ENCODE peak calls at places on chromosomes 4 and X, in five cellular contexts. M, R, K, V and N are unnamed samples.

GRCh38 chr4:81314196-81314896 is 99.3 kb upstream of the PRKG2 start:
- DNase-seq in K (peak), V (peak), R (no peak), M (no peak), N (no peak)

GRCh38 chr4:185654965-185655554 is 119.8 kb upstream of the PDLIM3 start:
- DNase-seq in V (no peak), R (no peak), M (no peak), K (no peak), N (no peak)

GRCh38 chrX:155774387-155774786 is 106.8 kb upstream of the VAMP7 start:
- DNase-seq in K (no peak), R (no peak), M (no peak), V (no peak), N (no peak)

GRCh38 chrX:113059714-113060113 is 219.1 kb upstream of the AMOT start:
- DNase-seq in K (no peak), R (no peak), M (no peak), V (no peak), N (no peak)

GRCh38 chr4:141721174-141721573 is 84.8 kb downstream of the IL15 start:
- DNase-seq in V (no peak), R (no peak), M (no peak), K (no peak), N (no peak)

GRCh38 chr4:121454251-121454979 is 73.6 kb upstream of the QRFPR start:
- DNase-seq in R (no peak), M (no peak), K (no peak), V (no peak), N (no peak)

GRCh38 chr4:188434686-188435085 is 295.4 kb downstream of the TRIML1 start:
- DNase-seq in V (no peak), M (no peak), R (no peak), K (no peak), N (no peak)

GRCh38 chr4:153166971-153167501 is 37.2 kb upstream of the TRIM2 start:
- DNase-seq in K (no peak), R (no peak), V (no peak), M (no peak), N (no peak)

GRCh38 chrX:110384490-110384889 is 25.8 kb downstream of the RTL9 start:
- DNase-seq in V (no peak), K (no peak), R (no peak), M (no peak), N (no peak)

GRCh38 chr4:138327334-138327733 is 85.2 kb upstream of the SLC7A11 start:
- DNase-seq in M (no peak), R (no peak), V (no peak), K (no peak), N (no peak)

GRCh38 chr4:88597970-88598369 is 5.7 kb downstream of the HERC3 start:
- DNase-seq in K (no peak), M (no peak), R (no peak), V (no peak), N (no peak)

GRCh38 chr4:88591787-88592599 is at the start of gene HERC3:
- DNase-seq in R (peak), M (peak), K (peak), V (peak), N (peak)

GRCh38 chr4:88587285-88587684 is 5.0 kb upstream of the HERC3 start:
- DNase-seq in R (no peak), K (no peak), V (no peak), M (no peak), N (no peak)

GRCh38 chr4:88592600-88593448 is 544 bp downstream of the HERC3 start:
- DNase-seq in V (peak), K (peak), R (peak), M (peak), N (peak)
- TF ChIP-seq POLR2A in V (peak), K (no peak), R (no peak), M (peak), N (peak)

DNA sequence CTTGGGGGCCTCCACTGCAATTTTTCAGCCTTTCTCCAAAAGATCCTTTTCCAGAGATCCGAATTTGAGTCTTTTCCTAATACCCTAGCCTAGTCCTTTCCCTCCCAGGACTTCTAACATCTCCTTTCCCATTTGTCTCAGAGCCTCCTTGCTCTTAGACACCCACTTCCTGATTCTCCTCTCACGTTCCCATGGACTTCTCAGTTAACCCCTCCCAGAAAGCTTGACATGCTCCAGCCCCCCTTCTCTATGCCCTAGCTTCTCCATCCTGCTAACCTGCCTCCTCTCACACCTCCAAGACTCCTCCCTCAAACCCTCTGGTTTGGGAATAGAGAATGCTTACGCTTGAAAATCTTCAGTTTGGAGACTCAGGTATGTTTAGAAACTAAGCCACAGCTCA is 2.5 kb downstream of the UBA1 start:
- DNase-seq in M (no peak), R (no peak), V (no peak), K (no peak), N (no peak)
- H3K4me3 ChIP-seq in M (no peak), R (no peak), V (no peak), K (no peak), N (peak)

GRCh38 chr4:113116414-113117345 is 67.2 kb downstream of the ANK2 start:
- DNase-seq in V (no peak), M (no peak), K (no peak), R (no peak), N (no peak)
- TF ChIP-seq EP300 in V (no peak), M (no peak), K (no peak), R (no peak), N (no peak)

GRCh38 chrX:44482575-44482974 is 60.1 kb downstream of the FUNDC1 start:
- DNase-seq in R (no peak), V (no peak), K (no peak), M (no peak), N (no peak)

GRCh38 chrX:44489515-44489914 is 53.1 kb downstream of the FUNDC1 start:
- DNase-seq in M (no peak), K (no peak), V (no peak), R (no peak), N (no peak)

GRCh38 chrX:44480591-44480990 is 62.1 kb downstream of the FUNDC1 start:
- DNase-seq in M (no peak), R (no peak), V (no peak), K (no peak), N (no peak)

GRCh38 chrX:44483965-44484606 is 58.6 kb downstream of the FUNDC1 start:
- DNase-seq in V (no peak), R (no peak), K (peak), M (no peak), N (no peak)

GRCh38 chrX:44484607-44485146 is 58.0 kb downstream of the FUNDC1 start:
- DNase-seq in K (no peak), M (no peak), R (no peak), V (no peak), N (no peak)
- TF ChIP-seq POLR2A in K (no peak), M (no peak), R (no peak), V (no peak), N (no peak)

GRCh38 chrX:69130448-69130847 is 34.8 kb downstream of the PJA1 start:
- DNase-seq in V (no peak), K (no peak), M (no peak), R (no peak), N (no peak)

GRCh38 chrX:69126642-69127041 is 38.6 kb downstream of the PJA1 start:
- DNase-seq in K (no peak), R (no peak), M (no peak), V (no peak), N (no peak)

GRCh38 chrX:69127466-69127865 is 37.8 kb downstream of the PJA1 start:
- DNase-seq in K (no peak), R (no peak), V (no peak), M (no peak), N (no peak)

GRCh38 chrX:69125094-69125493 is 40.2 kb downstream of the PJA1 start:
- DNase-seq in M (no peak), K (no peak), V (no peak), R (no peak), N (no peak)

GRCh38 chrX:69128573-69128972 is 36.7 kb downstream of the PJA1 start:
- DNase-seq in R (peak), K (no peak), M (no peak), V (no peak), N (no peak)
- H3K4me3 ChIP-seq in R (no peak), K (no peak), M (no peak), V (no peak), N (peak)

GRCh38 chrX:151703487-151703886 is 8.2 kb downstream of the PRRG3 start:
- DNase-seq in V (no peak), M (no peak), R (no peak), K (no peak), N (no peak)
- TF ChIP-seq EP300 in V (no peak), M (no peak), R (no peak), K (no peak), N (no peak)